ENCODE peak calls at places on chromosomes 13 and 19, in seven cellular contexts. X, N, L, M, Z, E and U are unnamed samples.

GRCh38 chr19:1270854-1271527 is 1.9 kb downstream of the CIRBP start:
- DNase-seq in X (no peak), N (no peak), L (no peak), M (no peak), Z (no peak), E (no peak), U (no peak)

GRCh38 chr13:110509971-110510786 is 51.3 kb downstream of the RAB20 start:
- DNase-seq in X (no peak), N (no peak), L (no peak), M (no peak), Z (no peak), E (no peak), U (no peak)

GRCh38 chr13:67052550-67053237 is 177.4 kb downstream of the PCDH9 start:
- DNase-seq in X (no peak), N (no peak), L (no peak), M (no peak), Z (no peak), E (no peak), U (no peak)

GRCh38 chr19:45645631-45646344 is 6.6 kb upstream of the EML2 start:
- DNase-seq in X (peak), N (peak), L (peak), M (peak), Z (peak), E (peak), U (peak)

GRCh38 chr19:38263696-38264485 is 482 bp upstream of the SPINT2 start:
- DNase-seq in X (peak), N (peak), L (peak), M (peak), Z (no peak), E (peak), U (peak)

GRCh38 chr13:112713517-112714253 is 23.8 kb downstream of the ATP11A start:
- DNase-seq in X (no peak), N (no peak), L (no peak), M (no peak), Z (no peak), E (no peak), U (no peak)

GRCh38 chr19:19528721-19529490 is at the start of gene YJEFN3:
- DNase-seq in X (no peak), N (no peak), L (no peak), M (no peak), Z (no peak), E (no peak), U (no peak)

GRCh38 chr13:101575591-101575990 is 123.1 kb downstream of the ITGBL1 start:
- DNase-seq in X (no peak), N (no peak), L (no peak), M (no peak), Z (no peak), E (no peak), U (no peak)

GRCh38 chr13:107842562-107843180 is 372.7 kb downstream of the LIG4 start:
- DNase-seq in X (no peak), N (no peak), L (peak), M (no peak), Z (peak), E (no peak), U (no peak)

GRCh38 chr19:52665529-52665928 is 27.4 kb upstream of the ZNF83 start:
- DNase-seq in X (peak), N (peak), L (peak), M (no peak), Z (no peak), E (no peak), U (no peak)

GRCh38 chr19:28468701-28469459 is 744.1 kb downstream of the UQCRFS1 start:
- DNase-seq in X (no peak), N (peak), L (no peak), M (no peak), Z (no peak), E (no peak), U (no peak)

GRCh38 chr19:30883071-30883470 is 466.2 kb downstream of the TSHZ3 start:
- DNase-seq in X (no peak), N (no peak), L (no peak), M (no peak), Z (no peak), E (no peak), U (no peak)

GRCh38 chr19:29942404-29943261 is 594 bp downstream of the URI1 start:
- DNase-seq in X (no peak), N (peak), L (peak), M (peak), Z (peak), E (peak), U (peak)

GRCh38 chr13:41501281-41501680 is 43.9 kb downstream of the RGCC start:
- DNase-seq in X (no peak), N (no peak), L (no peak), M (no peak), Z (no peak), E (no peak), U (no peak)

GRCh38 chr13:98275711-98276171 is 98.7 kb upstream of the RNF113B start:
- DNase-seq in X (no peak), N (no peak), L (no peak), M (no peak), Z (no peak), E (no peak), U (no peak)

GRCh38 chr13:104086759-104087158 is 1020.5 kb upstream of the SLC10A2 start:
- DNase-seq in X (no peak), N (no peak), L (no peak), M (no peak), Z (peak), E (no peak), U (no peak)

GRCh38 chr13:92681239-92681638 is 545.4 kb upstream of the GPC6 start:
- DNase-seq in X (no peak), N (no peak), L (no peak), M (no peak), Z (no peak), E (no peak), U (no peak)

GRCh38 chr19:36379510-36379819 is 464 bp upstream of the ZFP14 start:
- DNase-seq in X (no peak), N (no peak), L (no peak), M (no peak), Z (no peak), E (no peak), U (no peak)

GRCh38 chr13:40732658-40733057 is 38.3 kb downstream of the MRPS31 start:
- DNase-seq in X (no peak), N (no peak), L (no peak), M (no peak), Z (no peak), E (no peak), U (no peak)

GRCh38 chr19:7915250-7916136 is 863 bp downstream of the TGFBR3L start:
- DNase-seq in X (no peak), N (no peak), L (no peak), M (no peak), Z (no peak), E (no peak), U (no peak)
- TF ChIP-seq CTCF in X (no peak), N (no peak), L (no peak), M (no peak), Z (no peak), E (no peak), U (no peak)

GRCh38 chr19:16113727-16114126 is 2.0 kb downstream of the RAB8A start:
- DNase-seq in X (no peak), N (no peak), L (no peak), M (no peak), Z (no peak), E (no peak), U (no peak)

GRCh38 chr19:16111909-16112752 is 442 bp downstream of the RAB8A start:
- DNase-seq in X (no peak), N (no peak), L (no peak), M (no peak), Z (no peak), E (no peak), U (no peak)

GRCh38 chr19:16112778-16113177 is 1.1 kb downstream of the RAB8A start:
- DNase-seq in X (no peak), N (no peak), L (no peak), M (no peak), Z (no peak), E (no peak), U (no peak)

GRCh38 chr19:16115309-16116039 is 3.8 kb downstream of the RAB8A start:
- DNase-seq in X (no peak), N (no peak), L (no peak), M (no peak), Z (no peak), E (no peak), U (no peak)

GRCh38 chr19:16111160-16111908 is at the start of gene RAB8A:
- DNase-seq in X (peak), N (peak), L (peak), M (peak), Z (peak), E (peak), U (peak)
- TF ChIP-seq CTCF in X (peak), N (peak), L (peak), M (peak), Z (peak), E (peak), U (peak)

GRCh38 chr13:60226507-60226906 is 62.8 kb upstream of the DIAPH3 start:
- DNase-seq in X (peak), N (peak), L (peak), M (no peak), Z (peak), E (no peak), U (no peak)
- TF ChIP-seq CTCF in X (no peak), N (peak), L (peak), M (peak), Z (peak), E (no peak), U (no peak)

GRCh38 chr19:43625918-43626579 is 6.6 kb upstream of the ZNF428 start:
- DNase-seq in X (no peak), N (no peak), L (peak), M (no peak), Z (peak), E (peak), U (no peak)

GRCh38 chr19:43623889-43624670 is 4.7 kb upstream of the ZNF428 start:
- DNase-seq in X (peak), N (no peak), L (no peak), M (no peak), Z (no peak), E (peak), U (no peak)

GRCh38 chr19:43622956-43623355 is 3.5 kb upstream of the ZNF428 start:
- DNase-seq in X (no peak), N (no peak), L (no peak), M (no peak), Z (no peak), E (no peak), U (no peak)

GRCh38 chr19:43626838-43627237 is 7.4 kb upstream of the ZNF428 start:
- DNase-seq in X (no peak), N (no peak), L (no peak), M (no peak), Z (no peak), E (no peak), U (no peak)

GRCh38 chr19:43624933-43625332 is 5.5 kb upstream of the ZNF428 start:
- DNase-seq in X (peak), N (no peak), L (no peak), M (no peak), Z (peak), E (no peak), U (no peak)
- TF ChIP-seq CTCF in X (no peak), N (peak), L (no peak), M (no peak), Z (no peak), E (no peak), U (no peak)

GRCh38 chr13:48434203-48434602 is 21.3 kb upstream of the LPAR6 start:
- DNase-seq in X (no peak), N (no peak), L (no peak), M (no peak), Z (no peak), E (no peak), U (no peak)
- TF ChIP-seq CTCF in X (no peak), N (no peak), L (no peak), M (no peak), Z (no peak), E (no peak), U (no peak)

GRCh38 chr19:10227215-10227971 is 3.7 kb downstream of the S1PR2 start:
- DNase-seq in X (no peak), N (no peak), L (no peak), M (no peak), Z (peak), E (no peak), U (no peak)
- TF ChIP-seq CTCF in X (no peak), N (peak), L (no peak), M (no peak), Z (peak), E (no peak), U (peak)

GRCh38 chr13:32023698-32024097 is 7.9 kb upstream of the FRY start:
- DNase-seq in X (no peak), N (no peak), L (no peak), M (no peak), Z (peak), E (no peak), U (no peak)

GRCh38 chr13:32026619-32027018 is 5.0 kb upstream of the FRY start:
- DNase-seq in X (no peak), N (no peak), L (no peak), M (no peak), Z (no peak), E (no peak), U (no peak)

GRCh38 chr13:32025730-32026129 is 5.8 kb upstream of the FRY start:
- DNase-seq in X (no peak), N (no peak), L (no peak), M (no peak), Z (no peak), E (no peak), U (no peak)

GRCh38 chr13:32023096-32023495 is 8.5 kb upstream of the FRY start:
- DNase-seq in X (no peak), N (no peak), L (no peak), M (no peak), Z (no peak), E (no peak), U (no peak)

DNA sequence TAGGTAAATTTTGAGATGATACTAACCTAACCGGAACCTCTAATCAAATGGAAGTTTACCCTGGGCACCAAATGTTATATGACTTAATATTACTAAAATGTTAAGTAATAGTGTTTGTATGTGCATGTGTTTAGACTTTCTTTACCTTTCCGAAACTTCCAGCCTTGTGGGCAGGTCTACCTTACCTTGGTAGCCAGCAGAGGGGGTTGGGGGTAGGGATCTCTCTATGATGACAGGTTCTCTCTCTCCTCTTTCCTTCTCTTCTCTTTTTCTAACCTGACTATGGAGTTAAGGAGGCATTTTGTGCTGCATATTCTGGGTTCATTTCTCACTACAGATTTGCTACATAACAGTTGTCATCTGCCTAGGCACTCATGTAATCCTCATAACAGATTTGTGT is 6.8 kb upstream of the FRY start:
- DNase-seq in X (no peak), N (no peak), L (no peak), M (no peak), Z (no peak), E (no peak), U (no peak)
- TF ChIP-seq CTCF in X (no peak), N (no peak), L (no peak), M (no peak), Z (no peak), E (no peak), U (no peak)

GRCh38 chr19:49812997-49813861 is at the start of gene FUZ:
- DNase-seq in X (peak), N (peak), L (peak), M (peak), Z (peak), E (peak), U (peak)
- TF ChIP-seq CTCF in X (no peak), N (peak), L (no peak), M (peak), Z (peak), E (no peak), U (peak)